ENCODE peak calls at places on chromosomes 5 and 9, in six cellular contexts. B is HCEC 1CT, J is A549, U is choroid plexus epithelial cell, P is breast epithelium, I is T-helper 2 cell. L is an unnamed sample.

GRCh38 chr5:16518606-16519005 is 53.0 kb upstream of the ZNF622 start:
- DNase-seq in B (no peak), J (no peak), U (no peak), P (no peak), I (no peak), L (no peak)

GRCh38 chr9:111375817-111376564 is 46.0 kb upstream of the OR2K2 start:
- DNase-seq in B (peak), J (no peak), U (peak), P (no peak), I (no peak), L (no peak)

GRCh38 chr5:168976311-168976893 is 324.5 kb downstream of the SLIT3 start:
- DNase-seq in B (no peak), J (no peak), U (no peak), P (no peak), I (no peak), L (peak)

GRCh38 chr9:34163439-34163838 is 15.4 kb upstream of the UBAP1 start:
- DNase-seq in B (peak), J (peak), U (peak), P (no peak), I (no peak), L (no peak)

GRCh38 chr9:37920471-37921167 is 16.7 kb upstream of the SLC25A51 start:
- DNase-seq in B (no peak), J (no peak), U (no peak), P (no peak), I (no peak), L (no peak)

GRCh38 chr5:851076-851475 is 290 bp upstream of the ZDHHC11 start:
- DNase-seq in B (no peak), J (no peak), U (no peak), P (no peak), I (no peak), L (no peak)

GRCh38 chr5:143435207-143435657 is 31.7 kb upstream of the NR3C1 start:
- DNase-seq in B (no peak), J (no peak), U (peak), P (no peak), I (no peak), L (no peak)

GRCh38 chr5:43661102-43661501 is 58.1 kb downstream of the NNT start:
- DNase-seq in B (peak), J (no peak), U (peak), P (no peak), I (no peak), L (no peak)

GRCh38 chr5:109028608-109029299 is 281.1 kb downstream of the FER start:
- DNase-seq in B (peak), J (no peak), U (peak), P (no peak), I (no peak), L (no peak)

GRCh38 chr5:161857358-161857757 is 9.4 kb downstream of the GABRA1 start:
- DNase-seq in B (no peak), J (no peak), U (no peak), P (no peak), I (no peak), L (no peak)

GRCh38 chr5:1298067-1298551 is 3.2 kb upstream of the TERT start:
- DNase-seq in B (no peak), J (no peak), U (no peak), P (no peak), I (no peak), L (no peak)

GRCh38 chr5:127875235-127876021 is 172.2 kb downstream of the CCDC192 start:
- DNase-seq in B (peak), J (peak), U (peak), P (no peak), I (no peak), L (peak)

GRCh38 chr5:32735512-32735911 is 24.4 kb downstream of the NPR3 start:
- DNase-seq in B (no peak), J (no peak), U (no peak), P (no peak), I (no peak), L (no peak)

GRCh38 chr5:80238078-80238477 is 17.8 kb downstream of the SERINC5 start:
- DNase-seq in B (no peak), J (no peak), U (no peak), P (no peak), I (no peak), L (no peak)

GRCh38 chr5:96565843-96566242 is 96.3 kb upstream of the CAST start:
- DNase-seq in B (peak), J (peak), U (peak), P (no peak), I (no peak), L (peak)

GRCh38 chr9:129225815-129226214 is 47.8 kb upstream of the IER5L start:
- DNase-seq in B (peak), J (peak), U (peak), P (no peak), I (no peak), L (peak)